ENCODE peak calls at places on chromosomes 3 and 15, in five cellular contexts. D is A549, C is heart left ventricle, N is body of pancreas, Q is HCT116. E is an unnamed sample.

GRCh38 chr15:80375968-80376891 is 28.0 kb upstream of the ARNT2 start:
- ATAC-seq in Q (no peak), N (no peak), C (no peak), D (no peak), E (no peak)

GRCh38 chr3:144770813-144771400 is 799.3 kb downstream of the DIPK2A start:
- ATAC-seq in D (peak; percentile 70), N (peak; percentile 55), C (no peak), Q (peak; percentile 72), E (peak; percentile 55)

GRCh38 chr15:60372223-60372622 is 25.6 kb downstream of the ANXA2 start:
- ATAC-seq in C (no peak), D (no peak), Q (no peak), N (no peak), E (no peak)

GRCh38 chr3:147395975-147396708 is 10.2 kb downstream of the ZIC4 start:
- ATAC-seq in C (no peak), N (no peak), D (no peak), Q (no peak), E (no peak)

GRCh38 chr3:12689997-12690711 is 26.2 kb upstream of the RAF1 start:
- ATAC-seq in C (no peak), D (peak; percentile 19), N (no peak), Q (no peak), E (no peak)

GRCh38 chr3:120196812-120197211 is 88.2 kb downstream of the GPR156 start:
- ATAC-seq in D (no peak), Q (no peak), C (no peak), N (no peak), E (no peak)

GRCh38 chr3:13615019-13615528 is 66.1 kb downstream of the FBLN2 start:
- ATAC-seq in Q (no peak), C (no peak), N (no peak), D (no peak), E (no peak)

GRCh38 chr3:41508063-41508696 is 308.9 kb downstream of the CTNNB1 start:
- ATAC-seq in C (no peak), Q (peak; percentile 90), D (no peak), N (no peak), E (no peak)

GRCh38 chr3:53191836-53192480 is 30.9 kb downstream of the PRKCD start:
- ATAC-seq in C (no peak), D (no peak), N (peak; percentile 41), Q (no peak), E (no peak)

GRCh38 chr3:124234852-124235252 is 242.9 kb upstream of the ROPN1 start:
- ATAC-seq in D (no peak), N (peak; percentile 45), C (peak; percentile 57), Q (no peak), E (peak; percentile 57)

GRCh38 chr3:30597769-30598134 is 8.6 kb upstream of the TGFBR2 start:
- ATAC-seq in Q (peak; percentile 8), C (no peak), N (peak; percentile 3), D (peak; percentile 60), E (no peak)

GRCh38 chr3:195209083-195209835 is 61.7 kb downstream of the XXYLT1 start:
- ATAC-seq in D (no peak), C (peak; percentile 33), N (no peak), Q (no peak), E (peak; percentile 21)

GRCh38 chr3:191372122-191372521 is 41.8 kb upstream of the UTS2B start:
- ATAC-seq in N (no peak), D (no peak), C (no peak), Q (no peak), E (no peak)

GRCh38 chr15:69780981-69781380 is 316.7 kb downstream of the TLE3 start:
- ATAC-seq in C (no peak), N (no peak), D (no peak), Q (no peak), E (no peak)

GRCh38 chr15:87477759-87478687 is 778.5 kb downstream of the NTRK3 start:
- ATAC-seq in Q (no peak), D (peak; percentile 93), N (peak; percentile 96), C (peak; percentile 95), E (peak; percentile 97)

GRCh38 chr15:36557364-36557763 is 22.1 kb upstream of the CDIN1 start:
- ATAC-seq in N (no peak), D (no peak), Q (no peak), C (no peak), E (no peak)

GRCh38 chr3:56196700-56197099 is 271.6 kb downstream of the ERC2 start:
- ATAC-seq in N (no peak), Q (no peak), D (no peak), C (no peak), E (no peak)

GRCh38 chr3:11634081-11634635 is 9.6 kb downstream of the VGLL4 start:
- ATAC-seq in Q (no peak), C (peak; percentile 82), N (peak; percentile 40), D (no peak), E (peak; percentile 57)

GRCh38 chr3:118380576-118380975 is 654.1 kb downstream of the IGSF11 start:
- ATAC-seq in C (no peak), Q (no peak), D (no peak), N (no peak), E (no peak)

GRCh38 chr15:63513728-63514127 is 9.3 kb downstream of the USP3 start:
- ATAC-seq in D (no peak), Q (no peak), N (no peak), C (no peak), E (no peak)
- H3K27ac ChIP-seq in D (peak overlapping the region; percentile 78), Q (no peak overlapping the region), N (no peak overlapping the region), C (no peak overlapping the region), E (no peak overlapping the region)

DNA sequence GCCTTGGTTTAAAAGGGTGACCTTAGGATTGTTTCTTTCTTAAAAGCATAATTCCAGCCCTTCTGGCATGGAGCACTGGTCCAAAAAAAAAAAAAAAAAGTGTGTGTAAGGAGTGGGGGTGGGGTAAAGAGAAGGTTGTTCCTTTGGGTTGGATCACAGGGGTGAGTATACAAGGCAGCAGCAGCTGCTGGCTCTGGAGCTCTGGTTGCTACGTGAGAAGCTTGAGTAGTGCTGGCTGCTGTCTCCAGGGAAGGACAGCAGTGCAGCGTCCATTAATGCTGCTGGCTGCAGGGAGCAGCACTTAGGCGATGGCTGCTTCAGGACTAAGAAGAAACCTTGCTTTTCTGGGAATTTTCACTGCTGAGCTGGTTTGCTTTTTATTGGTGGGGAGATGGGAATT is 2.3 kb downstream of the SETD5 start:
- ATAC-seq in Q (no peak), N (no peak), D (no peak), C (peak; percentile 22), E (no peak)
- H3K4me1 ChIP-seq in Q (peaks cover 53% of the 10 kb centered on the region), N (peaks cover 67% of the 10 kb centered on the region), D (peaks cover 56% of the 10 kb centered on the region), C (peaks cover 52% of the 10 kb centered on the region), E (peaks cover 39% of the 10 kb centered on the region)

DNA sequence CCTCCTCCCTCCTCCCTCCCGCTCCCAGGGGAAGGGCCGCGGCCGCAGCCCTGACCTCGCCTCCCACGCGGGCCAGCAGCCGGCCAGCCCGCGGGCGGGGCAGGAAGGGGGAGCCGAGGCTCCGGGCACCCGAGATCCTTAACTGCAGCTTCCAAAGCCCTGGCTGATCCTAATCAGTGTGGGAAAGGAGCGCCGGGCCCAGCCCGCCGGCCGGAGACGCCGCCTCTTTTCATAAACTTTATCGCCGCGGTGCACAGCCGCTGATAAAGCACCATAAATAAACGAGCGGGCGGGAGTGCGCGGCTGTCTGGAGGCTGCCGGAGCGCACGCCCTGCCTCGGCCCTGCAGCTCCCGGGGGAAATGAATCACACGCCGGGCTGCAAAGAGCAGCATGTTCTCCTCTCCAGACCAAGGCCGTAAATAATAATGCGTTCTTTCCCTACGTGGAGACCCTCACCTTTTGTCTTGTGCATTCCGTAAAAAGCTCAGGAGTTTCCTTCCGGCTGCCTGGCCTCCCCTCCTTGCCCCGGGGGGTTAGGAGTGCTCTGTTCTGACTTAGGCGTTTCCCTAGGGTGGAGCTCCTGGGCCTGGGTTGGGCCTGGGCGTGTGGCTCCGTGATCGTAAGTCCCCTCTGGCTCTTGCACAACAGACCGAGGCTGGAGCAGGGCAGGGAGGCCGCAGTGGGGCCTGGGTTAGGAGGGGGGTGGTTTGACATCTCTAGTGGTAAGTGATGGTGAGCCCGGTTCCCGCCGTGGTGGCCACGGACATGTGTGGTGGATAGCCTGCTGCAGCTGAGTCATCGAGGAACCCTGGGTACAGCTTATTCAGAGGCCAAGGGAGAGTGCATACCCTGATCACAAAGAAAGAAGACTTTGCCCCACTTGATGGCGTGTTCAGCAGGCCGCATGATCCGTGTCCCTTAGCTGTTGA is 132.6 kb upstream of the HES1 start:
- ATAC-seq in N (peak; percentile 83), D (peak; percentile 96), C (peak; percentile 94), Q (peak; percentile 87), E (peak; percentile 91)
- TF ChIP-seq POLR2A in N (peak; percentile 69), D (no peak), C (no peak), Q (peak; percentile 80), E (no peak)

DNA sequence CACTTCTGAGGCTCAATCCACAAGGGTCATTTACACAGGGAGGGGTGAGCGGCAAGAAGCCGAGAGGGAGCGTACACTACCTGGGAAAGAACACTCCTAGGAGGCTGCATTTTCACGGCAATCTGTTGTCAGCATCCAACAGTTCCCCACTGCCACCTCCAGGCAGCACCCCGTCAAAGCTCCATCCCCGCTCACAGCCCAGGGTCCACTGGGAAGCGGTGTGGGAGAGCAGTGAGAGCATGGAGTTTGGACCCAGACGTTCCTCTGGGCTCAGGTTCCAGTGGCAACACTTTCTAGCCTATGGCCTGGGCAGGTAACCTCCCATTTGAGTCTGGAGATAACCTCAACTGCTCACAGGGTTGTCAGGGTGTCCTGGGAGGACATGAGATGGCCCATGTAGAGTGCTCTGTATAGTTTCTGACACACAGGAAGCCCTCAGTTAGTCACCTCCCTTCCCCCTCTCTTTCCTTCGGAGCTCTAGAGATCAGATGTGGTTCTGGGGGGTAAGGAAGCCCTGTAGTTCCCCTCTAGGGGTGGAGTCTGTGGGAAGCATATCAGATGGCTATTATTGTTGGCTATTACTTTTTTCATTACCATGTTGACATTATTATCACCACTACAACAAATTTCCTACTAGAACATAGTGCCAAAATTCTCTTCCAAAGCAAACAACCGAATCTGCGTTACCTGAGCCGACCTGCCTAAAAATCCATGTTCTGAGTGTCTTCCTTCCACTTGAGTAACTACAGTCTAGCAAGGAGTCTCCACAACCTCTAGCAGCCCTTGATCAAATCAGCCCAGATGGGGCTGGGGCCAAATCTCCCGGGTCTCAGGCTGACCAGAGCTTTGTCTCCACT is 29.1 kb downstream of the RUVBL1 start:
- ATAC-seq in N (peak; percentile 23), Q (no peak), C (peak; percentile 14), D (no peak), E (peak; percentile 16)
- H3K27ac ChIP-seq in N (no peak overlapping the region), Q (no peak overlapping the region), C (no peak overlapping the region), D (no peak overlapping the region), E (no peak overlapping the region)

GRCh38 chr15:98719169-98719515 is 70.8 kb downstream of the IGF1R start:
- ATAC-seq in N (no peak), D (no peak), C (no peak), Q (no peak), E (peak; percentile 14)
- H3K4me1 ChIP-seq in N (peaks cover 55% of the 10 kb centered on the region), D (peaks cover 93% of the 10 kb centered on the region), C (peaks cover 25% of the 10 kb centered on the region), Q (no peaks in the 10 kb centered on the region), E (peaks cover 43% of the 10 kb centered on the region)

GRCh38 chr15:93007994-93008393 is 81.0 kb downstream of the RGMA start:
- ATAC-seq in N (no peak), Q (no peak), D (no peak), C (no peak), E (no peak)
- TF ChIP-seq POLR2A in N (no peak), Q (no peak), D (no peak), C (no peak), E (no peak)

GRCh38 chr3:86794336-86795065 is 196.4 kb downstream of the VGLL3 start:
- ATAC-seq in D (no peak), Q (no peak), C (no peak), N (no peak), E (no peak)
- H3K27ac ChIP-seq in D (peak overlapping the region; percentile 53), Q (no peak overlapping the region), C (peak overlapping the region; percentile 52), N (no peak overlapping the region), E (peak overlapping the region; percentile 80)

E was measured in gastroesophageal sphincter.